ENCODE peak calls at places on chromosomes 5 and 9, in eight cellular contexts. Q is aorta, O is cardiac muscle cell, A is EL, H is Peyer's patch, V is heart right ventricle, U is NCI-H2029, T is NCI-H1105 treated with DMSO at 0.1 percent for 48 hours. Z is an unnamed sample.

GRCh38 chr5:176543428-176544182 is 5.5 kb upstream of the CDHR2 start:
- DNase-seq in Q (peak), O (peak), A (peak), H (peak), V (peak), U (peak), T (peak), Z (peak)

GRCh38 chr5:43563321-43563720 is 6.4 kb upstream of the PAIP1 start:
- DNase-seq in Q (no peak), O (no peak), A (no peak), H (no peak), V (no peak), U (no peak), T (no peak), Z (no peak)

GRCh38 chr9:133737071-133737773 is 930 bp downstream of the SARDH start:
- DNase-seq in Q (peak), O (no peak), A (no peak), H (no peak), V (no peak), U (peak), T (peak), Z (no peak)

GRCh38 chr5:130102995-130103394 is 198.7 kb downstream of the CHSY3 start:
- DNase-seq in Q (no peak), O (no peak), A (no peak), H (no peak), V (no peak), U (no peak), T (no peak), Z (no peak)

GRCh38 chr9:127121628-127122175 is 733 bp downstream of the ANGPTL2 start:
- DNase-seq in Q (no peak), O (peak), A (peak), H (no peak), V (no peak), U (no peak), T (peak), Z (peak)

GRCh38 chr5:135660826-135661555 is 82.2 kb upstream of the CXCL14 start:
- DNase-seq in Q (no peak), O (peak), A (no peak), H (no peak), V (no peak), U (no peak), T (no peak), Z (no peak)

GRCh38 chr5:8349855-8350254 is 480.9 kb downstream of the MTRR start:
- DNase-seq in Q (no peak), O (no peak), A (no peak), H (no peak), V (no peak), U (no peak), T (no peak), Z (no peak)

GRCh38 chr5:1312993-1313833 is 18.3 kb upstream of the TERT start:
- DNase-seq in Q (peak), O (no peak), A (peak), H (peak), V (no peak), U (no peak), T (no peak), Z (no peak)

GRCh38 chr9:115035872-115036612 is 81.9 kb downstream of the TNC start:
- DNase-seq in Q (no peak), O (no peak), A (peak), H (no peak), V (no peak), U (no peak), T (no peak), Z (no peak)

GRCh38 chr5:144332265-144332664 is 161.6 kb downstream of the KCTD16 start:
- DNase-seq in Q (no peak), O (no peak), A (no peak), H (no peak), V (no peak), U (no peak), T (no peak), Z (no peak)

GRCh38 chr9:84742261-84742660 is 72.7 kb downstream of the NTRK2 start:
- DNase-seq in Q (no peak), O (no peak), A (no peak), H (no peak), V (no peak), U (no peak), T (no peak), Z (no peak)

Z was measured in ovary.